ENCODE peak calls at places on chromosomes 5 and 9, in four cellular contexts. One of them, this sample, is unnamed.

GRCh38 chr5:79261907-79262306 is 26.0 kb downstream of the JMY start:
- DNase-seq in Peyer's patch: no peak
- DNase-seq in uterus: no peak
- DNase-seq in heart left ventricle: no peak
- DNase-seq in this sample: no peak

GRCh38 chr5:33588654-33589372 is 148.0 kb downstream of the TARS1 start:
- DNase-seq in Peyer's patch: no peak
- DNase-seq in uterus: no peak
- DNase-seq in heart left ventricle: no peak
- DNase-seq in this sample: peak

GRCh38 chr5:159099049-159099760 is 511 bp downstream of the EBF1 start:
- DNase-seq in Peyer's patch: peak
- DNase-seq in uterus: peak
- DNase-seq in heart left ventricle: peak
- DNase-seq in this sample: no peak

GRCh38 chr5:17315710-17316221 is 98.3 kb downstream of the BASP1 start:
- DNase-seq in Peyer's patch: no peak
- DNase-seq in uterus: no peak
- DNase-seq in heart left ventricle: no peak
- DNase-seq in this sample: no peak

GRCh38 chr5:33223563-33224305 is 217.0 kb upstream of the TARS1 start:
- DNase-seq in Peyer's patch: no peak
- DNase-seq in uterus: no peak
- DNase-seq in heart left ventricle: no peak
- DNase-seq in this sample: no peak

GRCh38 chr9:84860423-84861115 is 191.0 kb downstream of the NTRK2 start:
- DNase-seq in Peyer's patch: no peak
- DNase-seq in uterus: no peak
- DNase-seq in heart left ventricle: no peak
- DNase-seq in this sample: no peak

GRCh38 chr9:89940625-89941024 is 335.8 kb downstream of the GADD45G start:
- DNase-seq in Peyer's patch: no peak
- DNase-seq in uterus: no peak
- DNase-seq in heart left ventricle: no peak
- DNase-seq in this sample: peak

GRCh38 chr5:135396459-135397055 is 2.5 kb downstream of the MACROH2A1 start:
- DNase-seq in Peyer's patch: no peak
- DNase-seq in uterus: no peak
- DNase-seq in heart left ventricle: no peak
- DNase-seq in this sample: no peak

GRCh38 chr9:8924529-8924928 is 1125.0 kb upstream of the DMAC1 start:
- DNase-seq in Peyer's patch: no peak
- DNase-seq in uterus: no peak
- DNase-seq in heart left ventricle: no peak
- DNase-seq in this sample: no peak

GRCh38 chr5:2101685-2102084 is 219.0 kb upstream of the IRX4 start:
- DNase-seq in Peyer's patch: no peak
- DNase-seq in uterus: no peak
- DNase-seq in heart left ventricle: no peak
- DNase-seq in this sample: no peak

GRCh38 chr9:33852216-33852826 is 35.4 kb downstream of the UBE2R2 start:
- DNase-seq in Peyer's patch: peak
- DNase-seq in uterus: peak
- DNase-seq in heart left ventricle: peak
- DNase-seq in this sample: peak

GRCh38 chr9:77575785-77576184 is 72.3 kb downstream of the GNA14 start:
- DNase-seq in Peyer's patch: no peak
- DNase-seq in uterus: no peak
- DNase-seq in heart left ventricle: no peak
- DNase-seq in this sample: peak

GRCh38 chr5:136001531-136001930 is 27.3 kb upstream of the TGFBI start:
- DNase-seq in Peyer's patch: no peak
- DNase-seq in uterus: no peak
- DNase-seq in heart left ventricle: peak
- DNase-seq in this sample: no peak

GRCh38 chr5:44199408-44199807 is 189.8 kb downstream of the FGF10 start:
- DNase-seq in Peyer's patch: no peak
- DNase-seq in uterus: no peak
- DNase-seq in heart left ventricle: no peak
- DNase-seq in this sample: no peak

GRCh38 chr9:114792396-114792795 is 13.4 kb downstream of the TNFSF15 start:
- DNase-seq in Peyer's patch: no peak
- DNase-seq in uterus: no peak
- DNase-seq in heart left ventricle: no peak
- DNase-seq in this sample: no peak

GRCh38 chr9:2570615-2571479 is 50.7 kb upstream of the VLDLR start:
- DNase-seq in Peyer's patch: peak
- DNase-seq in uterus: peak
- DNase-seq in heart left ventricle: peak
- DNase-seq in this sample: peak

GRCh38 chr5:601771-602465 is 10.2 kb upstream of the CEP72 start:
- DNase-seq in Peyer's patch: peak
- DNase-seq in uterus: no peak
- DNase-seq in heart left ventricle: peak
- DNase-seq in this sample: no peak

GRCh38 chr9:97480749-97481148 is 20.7 kb upstream of the TMOD1 start:
- DNase-seq in Peyer's patch: no peak
- DNase-seq in uterus: no peak
- DNase-seq in heart left ventricle: no peak
- DNase-seq in this sample: no peak

GRCh38 chr5:180873628-180874520 is 12.8 kb upstream of the ZFP62 start:
- DNase-seq in Peyer's patch: no peak
- DNase-seq in uterus: no peak
- DNase-seq in heart left ventricle: no peak
- DNase-seq in this sample: no peak

GRCh38 chr5:80466669-80467485 is 21.0 kb upstream of the FAM151B start:
- DNase-seq in Peyer's patch: no peak
- DNase-seq in uterus: no peak
- DNase-seq in heart left ventricle: no peak
- DNase-seq in this sample: no peak

GRCh38 chr9:129964901-129965734 is 77.9 kb downstream of the FNBP1 start:
- DNase-seq in Peyer's patch: no peak
- DNase-seq in uterus: peak
- DNase-seq in heart left ventricle: no peak
- DNase-seq in this sample: peak

GRCh38 chr9:94860678-94861588 is 134.4 kb downstream of the AOPEP start:
- DNase-seq in Peyer's patch: no peak
- DNase-seq in uterus: no peak
- DNase-seq in heart left ventricle: no peak
- DNase-seq in this sample: no peak

GRCh38 chr5:91403404-91403803 is 20.3 kb upstream of the ARRDC3 start:
- DNase-seq in Peyer's patch: no peak
- DNase-seq in uterus: no peak
- DNase-seq in heart left ventricle: no peak
- DNase-seq in this sample: no peak

GRCh38 chr5:132057498-132058255 is 2.8 kb upstream of the IL3 start:
- DNase-seq in Peyer's patch: peak
- DNase-seq in uterus: no peak
- DNase-seq in heart left ventricle: peak
- DNase-seq in this sample: no peak

GRCh38 chr9:130663258-130664171 is 879 bp upstream of the PRDM12 start:
- DNase-seq in Peyer's patch: no peak
- DNase-seq in uterus: no peak
- DNase-seq in heart left ventricle: no peak
- DNase-seq in this sample: no peak

GRCh38 chr5:43840424-43841232 is 237.6 kb downstream of the NNT start:
- DNase-seq in Peyer's patch: no peak
- DNase-seq in uterus: no peak
- DNase-seq in heart left ventricle: no peak
- DNase-seq in this sample: no peak

GRCh38 chr5:143059355-143059754 is 289.2 kb downstream of the ARHGAP26 start:
- DNase-seq in Peyer's patch: no peak
- DNase-seq in uterus: no peak
- DNase-seq in heart left ventricle: no peak
- DNase-seq in this sample: no peak

GRCh38 chr5:40401281-40401680 is 278.4 kb upstream of the PTGER4 start:
- DNase-seq in Peyer's patch: no peak
- DNase-seq in uterus: no peak
- DNase-seq in heart left ventricle: no peak
- DNase-seq in this sample: no peak

GRCh38 chr5:132260714-132261615 is 3.5 kb downstream of the PDLIM4 start:
- DNase-seq in Peyer's patch: peak
- DNase-seq in uterus: peak
- DNase-seq in heart left ventricle: peak
- DNase-seq in this sample: peak

GRCh38 chr5:116271432-116271831 is 186.6 kb downstream of the COMMD10 start:
- DNase-seq in Peyer's patch: no peak
- DNase-seq in uterus: no peak
- DNase-seq in heart left ventricle: no peak
- DNase-seq in this sample: no peak

DNA sequence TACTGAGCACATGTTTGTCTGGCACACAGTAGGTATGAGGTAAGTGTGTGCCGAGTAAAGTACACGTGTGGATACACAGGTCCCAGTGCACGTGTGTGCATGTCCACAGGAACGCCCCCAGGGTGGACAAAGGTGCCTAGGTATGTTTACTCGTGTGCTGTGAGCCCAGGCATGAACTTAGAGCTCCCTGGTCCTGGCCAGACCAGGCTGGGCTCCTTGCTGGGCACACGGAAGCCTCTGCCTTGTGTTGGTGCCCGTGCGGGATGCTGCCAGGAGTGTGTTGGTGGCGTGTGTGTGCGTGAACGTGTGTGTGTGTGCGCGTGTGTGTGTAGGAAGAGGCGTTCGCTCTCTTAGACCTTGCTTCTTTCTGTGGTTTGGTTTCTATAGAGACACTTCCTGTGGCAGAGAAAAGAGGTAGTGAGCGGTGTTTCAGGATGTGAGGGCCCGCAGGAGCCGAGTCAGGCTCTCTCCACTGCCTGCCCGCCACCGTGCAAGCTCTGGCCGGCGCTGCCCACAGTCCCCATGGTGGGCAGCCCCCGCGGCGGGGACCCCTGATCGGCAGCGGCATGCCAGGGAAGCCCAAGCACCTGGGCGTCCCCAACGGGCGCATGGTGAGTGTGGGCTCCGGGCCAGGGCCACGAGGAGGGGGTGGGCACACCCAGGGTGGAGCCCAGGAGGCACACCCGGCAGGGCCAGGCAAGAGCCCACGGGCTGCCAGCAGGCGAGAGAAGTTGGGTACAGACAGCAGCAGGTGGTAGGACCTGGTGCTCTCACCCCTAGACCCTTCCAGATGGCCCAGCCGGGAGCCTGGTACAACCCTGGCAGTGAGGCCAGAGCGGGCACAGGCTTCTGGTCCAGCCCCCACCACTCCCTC is at the start of gene RGS14:
- DNase-seq in Peyer's patch: no peak
- DNase-seq in uterus: no peak
- DNase-seq in heart left ventricle: no peak
- DNase-seq in this sample: no peak
- TF ChIP-seq POLR2A in Peyer's patch: peak
- TF ChIP-seq POLR2A in uterus: no peak
- TF ChIP-seq POLR2A in heart left ventricle: no peak
- TF ChIP-seq POLR2A in this sample: no peak

DNA sequence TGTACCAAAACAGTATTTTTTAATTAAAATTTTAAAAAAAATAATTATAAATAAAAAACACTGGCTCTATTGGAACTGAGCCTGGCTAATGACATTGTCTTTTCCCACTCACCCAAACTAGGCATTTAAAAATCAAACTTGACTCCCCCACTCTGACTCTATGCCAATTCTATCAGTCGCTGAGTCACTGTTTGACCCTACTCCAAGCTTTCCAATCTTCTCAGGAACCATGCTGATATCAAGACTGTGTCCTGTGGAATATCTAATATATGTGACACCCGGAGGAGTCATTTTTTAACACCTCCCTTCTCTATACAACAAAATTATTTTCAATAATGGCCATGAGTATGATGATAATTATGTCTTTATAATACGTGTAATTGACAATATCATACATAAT is 171.6 kb upstream of the RASEF start:
- DNase-seq in Peyer's patch: no peak
- DNase-seq in uterus: no peak
- DNase-seq in heart left ventricle: no peak
- DNase-seq in this sample: no peak
- H3K27ac ChIP-seq in Peyer's patch: no peak
- H3K27ac ChIP-seq in uterus: no peak
- H3K27ac ChIP-seq in heart left ventricle: peak
- H3K27ac ChIP-seq in this sample: no peak

DNA sequence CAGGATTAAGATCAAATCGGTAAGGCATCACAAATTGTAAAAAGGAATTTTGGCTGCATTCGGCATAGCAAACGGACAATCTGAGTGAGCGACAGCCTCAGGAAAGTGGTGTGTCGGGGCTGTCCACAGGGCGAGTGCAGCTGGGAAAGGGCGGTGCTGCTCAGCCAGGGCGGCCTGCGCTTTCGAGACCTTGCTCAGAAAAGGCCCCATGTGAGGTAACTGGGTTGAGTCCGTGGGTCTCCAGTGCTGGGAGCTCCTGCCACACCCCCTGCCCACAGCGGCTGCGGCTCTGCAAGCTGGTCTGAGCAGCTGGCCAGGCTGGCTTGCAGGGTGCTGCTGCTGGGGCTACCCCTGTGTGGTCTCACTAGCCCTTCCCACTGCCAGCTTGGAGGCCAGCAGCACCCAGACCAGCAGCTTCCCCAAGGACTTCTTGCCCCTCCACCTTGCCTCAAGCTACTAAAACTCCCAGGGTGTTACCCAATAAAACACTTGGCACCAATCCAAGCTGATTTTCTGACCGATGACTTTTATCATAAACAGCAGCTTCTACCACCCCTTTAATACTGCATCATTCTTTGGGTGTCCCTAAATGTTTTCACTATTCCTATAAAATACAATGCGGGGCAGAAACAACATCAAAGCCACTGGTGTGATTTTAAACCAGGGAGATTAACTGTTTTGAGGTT is 6.2 kb downstream of the SURF2 start:
- DNase-seq in Peyer's patch: no peak
- DNase-seq in uterus: no peak
- DNase-seq in heart left ventricle: no peak
- DNase-seq in this sample: no peak
- TF ChIP-seq POLR2A in Peyer's patch: no peak
- TF ChIP-seq POLR2A in uterus: no peak
- TF ChIP-seq POLR2A in heart left ventricle: no peak
- TF ChIP-seq POLR2A in this sample: no peak

GRCh38 chr5:57753446-57753845 is 270.8 kb upstream of the ACTBL2 start:
- DNase-seq in Peyer's patch: no peak
- DNase-seq in uterus: no peak
- DNase-seq in heart left ventricle: no peak
- DNase-seq in this sample: no peak
- H3K27ac ChIP-seq in Peyer's patch: no peak
- H3K27ac ChIP-seq in uterus: no peak
- H3K27ac ChIP-seq in heart left ventricle: no peak
- H3K27ac ChIP-seq in this sample: no peak

This sample was measured in testis.